ENCODE peak calls at places on chromosome 16, in five cellular contexts. I is adrenal gland, O is H9, A is right lobe of liver, B is retinal pigment epithelial cell. Y is an unnamed sample.

GRCh38 chr16:53041196-53041977 is 11.3 kb downstream of the CHD9NB start:
- DNase-seq in I (no peak), O (peak; percentile 51), A (no peak), B (no peak), Y (no peak)

GRCh38 chr16:70254965-70255286 is 3.2 kb upstream of the EXOSC6 start:
- DNase-seq in I (no peak), O (no peak), A (no peak), B (no peak), Y (no peak)

GRCh38 chr16:88846088-88846487 is 10.7 kb downstream of the GALNS start:
- DNase-seq in I (no peak), O (no peak), A (no peak), B (no peak), Y (no peak)

GRCh38 chr16:81650982-81651562 is 128.0 kb upstream of the PLCG2 start:
- DNase-seq in I (no peak), O (peak; percentile 75), A (no peak), B (no peak), Y (no peak)

GRCh38 chr16:52861614-52862022 is 191.1 kb downstream of the CHD9NB start:
- DNase-seq in I (no peak), O (no peak), A (no peak), B (peak; percentile 3), Y (no peak)

GRCh38 chr16:11023640-11024039 is 79.3 kb downstream of the CLEC16A start:
- DNase-seq in I (no peak), O (no peak), A (no peak), B (no peak), Y (no peak)

GRCh38 chr16:46649571-46649970 is 28.4 kb upstream of the SHCBP1 start:
- DNase-seq in I (no peak), O (no peak), A (no peak), B (no peak), Y (no peak)

GRCh38 chr16:52634528-52634927 is 87.6 kb upstream of the TOX3 start:
- DNase-seq in I (no peak), O (no peak), A (peak; percentile 49), B (no peak), Y (no peak)

GRCh38 chr16:89345663-89346150 is 128.2 kb downstream of the ZNF778 start:
- DNase-seq in I (no peak), O (no peak), A (no peak), B (no peak), Y (no peak)

GRCh38 chr16:88116121-88116900 is 165.1 kb downstream of the BANP start:
- DNase-seq in I (no peak), O (no peak), A (no peak), B (no peak), Y (peak; percentile 75)

GRCh38 chr16:21599994-21600773 is 807 bp downstream of the METTL9 start:
- DNase-seq in I (no peak), O (peak; percentile 33), A (no peak), B (peak; percentile 14), Y (no peak)

GRCh38 chr16:12508054-12508453 is 295.6 kb downstream of the CPPED1 start:
- DNase-seq in I (no peak), O (no peak), A (no peak), B (no peak), Y (peak; percentile 43)

GRCh38 chr16:17364319-17365210 is 106.2 kb downstream of the XYLT1 start:
- DNase-seq in I (no peak), O (no peak), A (no peak), B (peak; percentile 78), Y (no peak)

GRCh38 chr16:12027091-12027490 is 50.6 kb downstream of the SNX29 start:
- DNase-seq in I (no peak), O (peak; percentile 64), A (no peak), B (no peak), Y (no peak)

GRCh38 chr16:54957403-54957802 is 26.7 kb downstream of the IRX5 start:
- DNase-seq in I (no peak), O (peak; percentile 42), A (no peak), B (no peak), Y (no peak)

GRCh38 chr16:53925011-53925410 is 221.1 kb downstream of the FTO start:
- DNase-seq in I (no peak), O (no peak), A (no peak), B (no peak), Y (no peak)

GRCh38 chr16:29030086-29030840 is 45.4 kb downstream of the LAT start:
- DNase-seq in I (no peak), O (no peak), A (no peak), B (no peak), Y (no peak)

GRCh38 chr16:67015317-67015731 is 13.6 kb upstream of the CBFB start:
- DNase-seq in I (no peak), O (no peak), A (peak; percentile 25), B (no peak), Y (peak; percentile 27)

GRCh38 chr16:63461248-63461841 is 1425.1 kb upstream of the CDH8 start:
- DNase-seq in I (peak; percentile 17), O (peak; percentile 28), A (no peak), B (peak; percentile 12), Y (no peak)
- TF ChIP-seq CTCF in I (peak; percentile 44), O (peak; percentile 85), A (peak; percentile 21), B (peak; percentile 53), Y (peak; percentile 91)

GRCh38 chr16:86498155-86498651 is 12.1 kb upstream of the FOXF1 start:
- DNase-seq in I (no peak), O (peak; percentile 43), A (no peak), B (no peak), Y (no peak)
- TF ChIP-seq CTCF in I (no peak), O (peak; percentile 36), A (no peak), B (peak; percentile 16), Y (no peak)

GRCh38 chr16:85014311-85014710 is 3.0 kb upstream of the ZDHHC7 start:
- DNase-seq in I (no peak), O (no peak), A (no peak), B (no peak), Y (no peak)

GRCh38 chr16:85011846-85012284 is 530 bp upstream of the ZDHHC7 start:
- DNase-seq in I (no peak), O (no peak), A (no peak), B (no peak), Y (no peak)

GRCh38 chr16:85008267-85008666 is 3.1 kb downstream of the ZDHHC7 start:
- DNase-seq in I (no peak), O (no peak), A (no peak), B (no peak), Y (no peak)

GRCh38 chr16:85010446-85010930 is 847 bp downstream of the ZDHHC7 start:
- DNase-seq in I (no peak), O (no peak), A (no peak), B (no peak), Y (no peak)

DNA sequence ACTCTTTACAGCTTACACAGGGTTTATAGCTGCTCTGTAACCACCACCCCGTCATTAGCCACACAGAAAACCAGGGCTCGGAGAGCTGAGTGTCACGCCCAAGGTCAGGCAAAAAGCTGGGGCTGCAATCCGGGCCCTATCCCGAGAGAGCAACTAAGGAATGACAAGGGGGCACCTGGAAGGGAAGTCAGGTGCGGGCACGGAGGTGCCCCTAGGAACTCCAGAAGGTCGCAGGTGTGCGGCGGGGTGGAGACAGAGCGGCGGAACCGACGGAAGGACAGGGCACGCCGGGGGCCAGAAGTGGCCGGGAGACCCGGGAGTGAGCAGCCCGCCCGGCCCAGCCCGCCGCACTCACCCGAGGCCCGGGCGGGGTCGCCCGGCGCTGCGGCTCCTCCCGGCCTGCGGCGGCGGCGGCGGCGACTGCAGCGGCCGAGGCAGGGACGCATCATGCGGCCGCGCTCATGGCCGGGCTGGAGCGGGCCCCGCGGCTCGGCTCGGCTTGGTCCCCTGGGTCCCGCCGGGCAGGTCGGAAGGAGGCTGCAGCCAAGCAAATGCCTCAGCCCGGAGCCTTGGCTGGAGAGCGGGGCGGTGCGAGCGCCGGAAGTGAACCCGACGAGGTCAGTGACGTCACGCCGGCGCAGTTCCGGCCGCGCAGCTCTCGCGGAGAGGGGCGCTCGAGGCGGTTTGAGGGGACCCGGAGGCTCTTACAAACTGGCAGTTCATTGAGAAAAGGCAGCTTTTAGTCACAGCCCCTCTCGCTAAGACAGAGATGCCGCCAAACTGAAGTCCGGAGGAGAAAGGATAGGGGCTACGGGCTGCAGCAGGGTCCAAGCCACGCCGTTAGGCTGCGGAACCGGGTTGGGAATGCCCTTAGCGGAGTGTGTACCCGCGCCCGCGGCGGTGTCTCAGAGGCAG is at the start of gene ZDHHC7:
- DNase-seq in I (peak; percentile 90), O (peak; percentile 84), A (peak; percentile 93), B (no peak), Y (no peak)
- TF ChIP-seq CTCF in I (peak; percentile 10), O (peak; percentile 14), A (peak; percentile 10), B (no peak), Y (peak; percentile 51)

GRCh38 chr16:25707982-25708583 is 16.3 kb downstream of the HS3ST4 start:
- DNase-seq in I (no peak), O (peak; percentile 52), A (no peak), B (no peak), Y (no peak)
- TF ChIP-seq CTCF in I (no peak), O (peak; percentile 84), A (peak; percentile 33), B (peak; percentile 61), Y (peak; percentile 50)

GRCh38 chr16:49527621-49528020 is 154.0 kb downstream of the C16orf78 start:
- DNase-seq in I (no peak), O (no peak), A (no peak), B (no peak), Y (no peak)
- TF ChIP-seq CTCF in I (no peak), O (peak; percentile 10), A (no peak), B (no peak), Y (no peak)

DNA sequence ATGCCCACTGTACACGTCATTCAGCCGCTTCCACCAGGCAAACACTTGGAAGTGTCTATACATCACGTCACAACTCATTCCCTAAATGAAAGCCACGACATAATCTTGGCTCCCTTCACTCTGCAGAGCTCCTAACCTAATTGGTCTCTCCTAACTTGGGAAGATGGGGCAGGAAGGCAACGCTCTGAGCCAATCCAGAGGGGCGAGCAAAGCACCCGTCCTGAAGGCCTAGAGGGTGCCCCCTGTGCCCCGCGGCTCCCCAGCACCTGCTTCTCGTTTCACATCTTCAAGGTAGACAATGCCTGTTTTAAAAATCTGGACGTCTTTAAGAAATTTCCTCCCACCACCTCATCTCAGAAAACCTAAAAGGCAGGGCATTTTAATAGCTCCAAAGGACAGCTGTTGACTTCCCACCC is 1.0 kb downstream of the CSNK2A2 start:
- DNase-seq in I (no peak), O (no peak), A (no peak), B (no peak), Y (no peak)
- TF ChIP-seq CTCF in I (no peak), O (no peak), A (no peak), B (no peak), Y (no peak)